ENCODE peak calls at places on chromosomes 7 and 10, in six cellular contexts. V is brain pericyte; L is neuronal stem cell; X is SW480; J is stimulated activated CD4-positive, alpha-beta T cell treated with anti-CD3 and anti-CD28 coated beads, Interleukin-12 subunit alpha, Interleukin-12 subunit beta, amount 100 ng/mL, for 4 hours; S is substantia nigra. N is an unnamed sample.

GRCh38 chr10:30784521-30784895 is 155.0 kb upstream of the LYZL2 start:
- DNase-seq in V (no peak), L (no peak), X (no peak), J (no peak), S (no peak), N (peak; percentile 94)

GRCh38 chr7:91239171-91239604 is 25.0 kb upstream of the FZD1 start:
- DNase-seq in V (no peak), L (no peak), X (peak; percentile 99), J (no peak), S (no peak), N (peak; percentile 56)

GRCh38 chr10:113788604-113789083 is 37.2 kb downstream of the PLEKHS1 start:
- DNase-seq in V (peak; percentile 75), L (no peak), X (peak; percentile 69), J (no peak), S (no peak), N (peak; percentile 96)

GRCh38 chr10:58516118-58516517 is 3.4 kb downstream of the BICC1 start:
- DNase-seq in V (no peak), L (no peak), X (no peak), J (no peak), S (no peak), N (no peak)

GRCh38 chr7:35029311-35029710 is 8.0 kb downstream of the DPY19L1 start:
- DNase-seq in V (no peak), L (no peak), X (no peak), J (no peak), S (no peak), N (no peak)

GRCh38 chr7:388461-388960 is 98.5 kb downstream of the FOXL3 start:
- DNase-seq in V (no peak), L (no peak), X (no peak), J (no peak), S (no peak), N (no peak)

GRCh38 chr10:128963246-128964099 is 503.6 kb upstream of the MGMT start:
- DNase-seq in V (no peak), L (no peak), X (no peak), J (no peak), S (no peak), N (no peak)

GRCh38 chr10:104429834-104430233 is 76.2 kb downstream of the CFAP58 start:
- DNase-seq in V (no peak), L (no peak), X (no peak), J (no peak), S (no peak), N (no peak)

GRCh38 chr10:78605800-78606350 is 462.9 kb upstream of the ZMIZ1 start:
- DNase-seq in V (no peak), L (no peak), X (peak; percentile 43), J (no peak), S (no peak), N (no peak)

GRCh38 chr7:114150704-114151103 is 231.9 kb upstream of the PPP1R3A start:
- DNase-seq in V (no peak), L (no peak), X (no peak), J (no peak), S (no peak), N (no peak)

GRCh38 chr10:52526251-52526823 is 212.3 kb downstream of the DKK1 start:
- DNase-seq in V (no peak), L (no peak), X (no peak), J (no peak), S (no peak), N (no peak)

GRCh38 chr10:11578802-11579255 is 32.6 kb downstream of the USP6NL start:
- DNase-seq in V (no peak), L (no peak), X (no peak), J (peak; percentile 32), S (no peak), N (no peak)

GRCh38 chr10:133325392-133325760 is 11.3 kb downstream of the CALY start:
- DNase-seq in V (no peak), L (no peak), X (no peak), J (no peak), S (no peak), N (no peak)

GRCh38 chr10:110413049-110413783 is 84.5 kb upstream of the DUSP5 start:
- DNase-seq in V (no peak), L (no peak), X (no peak), J (no peak), S (no peak), N (peak; percentile 16)

GRCh38 chr7:13181221-13181620 is 493.8 kb downstream of the ARL4A start:
- DNase-seq in V (no peak), L (peak; percentile 24), X (no peak), J (no peak), S (no peak), N (peak; percentile 3)

GRCh38 chr10:1874533-1874932 is 137.2 kb upstream of the ADARB2 start:
- DNase-seq in V (no peak), L (no peak), X (no peak), J (no peak), S (no peak), N (no peak)

GRCh38 chr10:74929197-74929596 is 102.8 kb downstream of the KAT6B start:
- DNase-seq in V (no peak), L (no peak), X (no peak), J (no peak), S (no peak), N (peak; percentile 69)

GRCh38 chr10:96168546-96168945 is 38.4 kb downstream of the ZNF518A start:
- DNase-seq in V (no peak), L (no peak), X (no peak), J (no peak), S (no peak), N (no peak)

GRCh38 chr7:48250441-48250951 is 79.2 kb downstream of the ABCA13 start:
- DNase-seq in V (peak; percentile 16), L (no peak), X (no peak), J (no peak), S (no peak), N (no peak)

GRCh38 chr10:128735996-128736395 is 609.8 kb upstream of the MKI67 start:
- DNase-seq in V (no peak), L (no peak), X (no peak), J (no peak), S (no peak), N (no peak)

GRCh38 chr7:74401137-74401859 is 52.4 kb upstream of the GTF2IRD1 start:
- DNase-seq in V (no peak), L (peak; percentile 79), X (peak; percentile 64), J (peak; percentile 75), S (no peak), N (peak; percentile 31)

N was measured in fibroblast of gingiva.